ENCODE peak calls at places on chromosomes 7 and 10, in seven cellular contexts. One of them, this sample, is unnamed.

GRCh38 chr7:44240983-44241510 is 40.3 kb downstream of the YKT6 start:
- DNase-seq in NCI-H1048: peak; percentile 30
- DNase-seq in HCEC 1CT: peak; percentile 76
- DNase-seq in activated T-helper 1 cell treated with anti-CD3 and anti-CD28 coated beads, Interleukin-12 subunit alpha, Interleukin-12 subunit beta, Interleukin-2, Interleukin-4 antibody, amounts not matched to agents 30 ng/mL and 10 ng/mL and 1 ng/mL, durations not matched to agents 14 hours and 24 hours and 36 hours: peak; percentile 46
- DNase-seq in stimulated activated naive CD8-positive, alpha-beta T cell treated with anti-CD3 and anti-CD28 coated beads, Interleukin-15, amount 100 ng/mL, for 72 hours: peak; percentile 72
- DNase-seq in spleen: peak; percentile 84
- DNase-seq in AG04450: peak; percentile 56
- DNase-seq in this sample: peak; percentile 25

GRCh38 chr7:29405891-29406290 is 157.7 kb upstream of the PRR15 start:
- DNase-seq in activated T-helper 1 cell treated with anti-CD3 and anti-CD28 coated beads, Interleukin-12 subunit alpha, Interleukin-12 subunit beta, Interleukin-2, Interleukin-4 antibody, amounts not matched to agents 30 ng/mL and 10 ng/mL and 1 ng/mL, durations not matched to agents 14 hours and 24 hours and 36 hours: no peak
- DNase-seq in stimulated activated naive CD8-positive, alpha-beta T cell treated with anti-CD3 and anti-CD28 coated beads, Interleukin-15, amount 100 ng/mL, for 72 hours: no peak
- DNase-seq in AG04450: no peak
- DNase-seq in spleen: no peak
- DNase-seq in NCI-H1048: no peak
- DNase-seq in HCEC 1CT: no peak
- DNase-seq in this sample: no peak

GRCh38 chr10:75857269-75857846 is 425.9 kb downstream of the LRMDA start:
- DNase-seq in NCI-H1048: no peak
- DNase-seq in HCEC 1CT: no peak
- DNase-seq in stimulated activated naive CD8-positive, alpha-beta T cell treated with anti-CD3 and anti-CD28 coated beads, Interleukin-15, amount 100 ng/mL, for 72 hours: no peak
- DNase-seq in spleen: no peak
- DNase-seq in activated T-helper 1 cell treated with anti-CD3 and anti-CD28 coated beads, Interleukin-12 subunit alpha, Interleukin-12 subunit beta, Interleukin-2, Interleukin-4 antibody, amounts not matched to agents 30 ng/mL and 10 ng/mL and 1 ng/mL, durations not matched to agents 14 hours and 24 hours and 36 hours: no peak
- DNase-seq in AG04450: no peak
- DNase-seq in this sample: no peak

GRCh38 chr10:69703766-69704191 is 73.7 kb downstream of the FAM241B start:
- DNase-seq in stimulated activated naive CD8-positive, alpha-beta T cell treated with anti-CD3 and anti-CD28 coated beads, Interleukin-15, amount 100 ng/mL, for 72 hours: no peak
- DNase-seq in spleen: no peak
- DNase-seq in AG04450: peak; percentile 88
- DNase-seq in NCI-H1048: no peak
- DNase-seq in HCEC 1CT: peak; percentile 98
- DNase-seq in activated T-helper 1 cell treated with anti-CD3 and anti-CD28 coated beads, Interleukin-12 subunit alpha, Interleukin-12 subunit beta, Interleukin-2, Interleukin-4 antibody, amounts not matched to agents 30 ng/mL and 10 ng/mL and 1 ng/mL, durations not matched to agents 14 hours and 24 hours and 36 hours: no peak
- DNase-seq in this sample: peak; percentile 59

GRCh38 chr10:98028168-98028770 is 2.2 kb downstream of the CRTAC1 start:
- DNase-seq in spleen: no peak
- DNase-seq in HCEC 1CT: peak; percentile 49
- DNase-seq in AG04450: no peak
- DNase-seq in NCI-H1048: no peak
- DNase-seq in stimulated activated naive CD8-positive, alpha-beta T cell treated with anti-CD3 and anti-CD28 coated beads, Interleukin-15, amount 100 ng/mL, for 72 hours: peak; percentile 66
- DNase-seq in activated T-helper 1 cell treated with anti-CD3 and anti-CD28 coated beads, Interleukin-12 subunit alpha, Interleukin-12 subunit beta, Interleukin-2, Interleukin-4 antibody, amounts not matched to agents 30 ng/mL and 10 ng/mL and 1 ng/mL, durations not matched to agents 14 hours and 24 hours and 36 hours: peak; percentile 27
- DNase-seq in this sample: no peak

GRCh38 chr7:22662490-22663145 is 64.4 kb upstream of the IL6 start:
- DNase-seq in stimulated activated naive CD8-positive, alpha-beta T cell treated with anti-CD3 and anti-CD28 coated beads, Interleukin-15, amount 100 ng/mL, for 72 hours: no peak
- DNase-seq in activated T-helper 1 cell treated with anti-CD3 and anti-CD28 coated beads, Interleukin-12 subunit alpha, Interleukin-12 subunit beta, Interleukin-2, Interleukin-4 antibody, amounts not matched to agents 30 ng/mL and 10 ng/mL and 1 ng/mL, durations not matched to agents 14 hours and 24 hours and 36 hours: no peak
- DNase-seq in HCEC 1CT: no peak
- DNase-seq in AG04450: no peak
- DNase-seq in spleen: no peak
- DNase-seq in NCI-H1048: no peak
- DNase-seq in this sample: no peak

GRCh38 chr10:89458289-89458688 is 43.9 kb downstream of the IFIT5 start:
- DNase-seq in spleen: no peak
- DNase-seq in NCI-H1048: no peak
- DNase-seq in HCEC 1CT: peak; percentile 83
- DNase-seq in AG04450: no peak
- DNase-seq in activated T-helper 1 cell treated with anti-CD3 and anti-CD28 coated beads, Interleukin-12 subunit alpha, Interleukin-12 subunit beta, Interleukin-2, Interleukin-4 antibody, amounts not matched to agents 30 ng/mL and 10 ng/mL and 1 ng/mL, durations not matched to agents 14 hours and 24 hours and 36 hours: no peak
- DNase-seq in stimulated activated naive CD8-positive, alpha-beta T cell treated with anti-CD3 and anti-CD28 coated beads, Interleukin-15, amount 100 ng/mL, for 72 hours: no peak
- DNase-seq in this sample: no peak

GRCh38 chr7:8435597-8436243 is 2.3 kb downstream of the NXPH1 start:
- DNase-seq in activated T-helper 1 cell treated with anti-CD3 and anti-CD28 coated beads, Interleukin-12 subunit alpha, Interleukin-12 subunit beta, Interleukin-2, Interleukin-4 antibody, amounts not matched to agents 30 ng/mL and 10 ng/mL and 1 ng/mL, durations not matched to agents 14 hours and 24 hours and 36 hours: no peak
- DNase-seq in stimulated activated naive CD8-positive, alpha-beta T cell treated with anti-CD3 and anti-CD28 coated beads, Interleukin-15, amount 100 ng/mL, for 72 hours: no peak
- DNase-seq in spleen: no peak
- DNase-seq in NCI-H1048: no peak
- DNase-seq in HCEC 1CT: no peak
- DNase-seq in AG04450: no peak
- DNase-seq in this sample: no peak

GRCh38 chr7:30902466-30902865 is 9.2 kb upstream of the AQP1 start:
- DNase-seq in activated T-helper 1 cell treated with anti-CD3 and anti-CD28 coated beads, Interleukin-12 subunit alpha, Interleukin-12 subunit beta, Interleukin-2, Interleukin-4 antibody, amounts not matched to agents 30 ng/mL and 10 ng/mL and 1 ng/mL, durations not matched to agents 14 hours and 24 hours and 36 hours: no peak
- DNase-seq in HCEC 1CT: no peak
- DNase-seq in spleen: no peak
- DNase-seq in stimulated activated naive CD8-positive, alpha-beta T cell treated with anti-CD3 and anti-CD28 coated beads, Interleukin-15, amount 100 ng/mL, for 72 hours: no peak
- DNase-seq in NCI-H1048: no peak
- DNase-seq in AG04450: no peak
- DNase-seq in this sample: no peak

GRCh38 chr10:124568339-124568738 is 106.7 kb downstream of the LHPP start:
- DNase-seq in HCEC 1CT: no peak
- DNase-seq in spleen: peak; percentile 61
- DNase-seq in NCI-H1048: no peak
- DNase-seq in activated T-helper 1 cell treated with anti-CD3 and anti-CD28 coated beads, Interleukin-12 subunit alpha, Interleukin-12 subunit beta, Interleukin-2, Interleukin-4 antibody, amounts not matched to agents 30 ng/mL and 10 ng/mL and 1 ng/mL, durations not matched to agents 14 hours and 24 hours and 36 hours: no peak
- DNase-seq in stimulated activated naive CD8-positive, alpha-beta T cell treated with anti-CD3 and anti-CD28 coated beads, Interleukin-15, amount 100 ng/mL, for 72 hours: no peak
- DNase-seq in AG04450: no peak
- DNase-seq in this sample: no peak

GRCh38 chr7:158367634-158367982 is 220.0 kb downstream of the PTPRN2 start:
- DNase-seq in AG04450: no peak
- DNase-seq in spleen: no peak
- DNase-seq in stimulated activated naive CD8-positive, alpha-beta T cell treated with anti-CD3 and anti-CD28 coated beads, Interleukin-15, amount 100 ng/mL, for 72 hours: no peak
- DNase-seq in NCI-H1048: no peak
- DNase-seq in HCEC 1CT: no peak
- DNase-seq in activated T-helper 1 cell treated with anti-CD3 and anti-CD28 coated beads, Interleukin-12 subunit alpha, Interleukin-12 subunit beta, Interleukin-2, Interleukin-4 antibody, amounts not matched to agents 30 ng/mL and 10 ng/mL and 1 ng/mL, durations not matched to agents 14 hours and 24 hours and 36 hours: no peak
- DNase-seq in this sample: no peak

GRCh38 chr10:131043039-131043691 is 268.4 kb downstream of the TCERG1L start:
- DNase-seq in NCI-H1048: no peak
- DNase-seq in activated T-helper 1 cell treated with anti-CD3 and anti-CD28 coated beads, Interleukin-12 subunit alpha, Interleukin-12 subunit beta, Interleukin-2, Interleukin-4 antibody, amounts not matched to agents 30 ng/mL and 10 ng/mL and 1 ng/mL, durations not matched to agents 14 hours and 24 hours and 36 hours: no peak
- DNase-seq in HCEC 1CT: no peak
- DNase-seq in spleen: peak; percentile 43
- DNase-seq in stimulated activated naive CD8-positive, alpha-beta T cell treated with anti-CD3 and anti-CD28 coated beads, Interleukin-15, amount 100 ng/mL, for 72 hours: no peak
- DNase-seq in AG04450: no peak
- DNase-seq in this sample: no peak

GRCh38 chr7:136741941-136742340 is 126.5 kb upstream of the CHRM2 start:
- DNase-seq in NCI-H1048: no peak
- DNase-seq in stimulated activated naive CD8-positive, alpha-beta T cell treated with anti-CD3 and anti-CD28 coated beads, Interleukin-15, amount 100 ng/mL, for 72 hours: no peak
- DNase-seq in activated T-helper 1 cell treated with anti-CD3 and anti-CD28 coated beads, Interleukin-12 subunit alpha, Interleukin-12 subunit beta, Interleukin-2, Interleukin-4 antibody, amounts not matched to agents 30 ng/mL and 10 ng/mL and 1 ng/mL, durations not matched to agents 14 hours and 24 hours and 36 hours: no peak
- DNase-seq in AG04450: no peak
- DNase-seq in spleen: no peak
- DNase-seq in HCEC 1CT: no peak
- DNase-seq in this sample: peak; percentile 6

GRCh38 chr10:29479081-29479917 is 155.5 kb downstream of the SVIL start:
- DNase-seq in activated T-helper 1 cell treated with anti-CD3 and anti-CD28 coated beads, Interleukin-12 subunit alpha, Interleukin-12 subunit beta, Interleukin-2, Interleukin-4 antibody, amounts not matched to agents 30 ng/mL and 10 ng/mL and 1 ng/mL, durations not matched to agents 14 hours and 24 hours and 36 hours: no peak
- DNase-seq in AG04450: no peak
- DNase-seq in HCEC 1CT: no peak
- DNase-seq in spleen: no peak
- DNase-seq in stimulated activated naive CD8-positive, alpha-beta T cell treated with anti-CD3 and anti-CD28 coated beads, Interleukin-15, amount 100 ng/mL, for 72 hours: no peak
- DNase-seq in NCI-H1048: no peak
- DNase-seq in this sample: no peak

GRCh38 chr10:42783181-42783549 is 570 bp downstream of the BMS1 start:
- DNase-seq in NCI-H1048: no peak
- DNase-seq in stimulated activated naive CD8-positive, alpha-beta T cell treated with anti-CD3 and anti-CD28 coated beads, Interleukin-15, amount 100 ng/mL, for 72 hours: no peak
- DNase-seq in HCEC 1CT: peak; percentile 58
- DNase-seq in spleen: no peak
- DNase-seq in activated T-helper 1 cell treated with anti-CD3 and anti-CD28 coated beads, Interleukin-12 subunit alpha, Interleukin-12 subunit beta, Interleukin-2, Interleukin-4 antibody, amounts not matched to agents 30 ng/mL and 10 ng/mL and 1 ng/mL, durations not matched to agents 14 hours and 24 hours and 36 hours: no peak
- DNase-seq in AG04450: peak; percentile 7
- DNase-seq in this sample: peak; percentile 24

GRCh38 chr10:94219829-94220228 is 142.9 kb downstream of the NOC3L start:
- DNase-seq in HCEC 1CT: no peak
- DNase-seq in spleen: no peak
- DNase-seq in AG04450: no peak
- DNase-seq in NCI-H1048: no peak
- DNase-seq in activated T-helper 1 cell treated with anti-CD3 and anti-CD28 coated beads, Interleukin-12 subunit alpha, Interleukin-12 subunit beta, Interleukin-2, Interleukin-4 antibody, amounts not matched to agents 30 ng/mL and 10 ng/mL and 1 ng/mL, durations not matched to agents 14 hours and 24 hours and 36 hours: no peak
- DNase-seq in stimulated activated naive CD8-positive, alpha-beta T cell treated with anti-CD3 and anti-CD28 coated beads, Interleukin-15, amount 100 ng/mL, for 72 hours: no peak
- DNase-seq in this sample: no peak

GRCh38 chr10:103481974-103482531 is 3.0 kb upstream of the CALHM3 start:
- DNase-seq in activated T-helper 1 cell treated with anti-CD3 and anti-CD28 coated beads, Interleukin-12 subunit alpha, Interleukin-12 subunit beta, Interleukin-2, Interleukin-4 antibody, amounts not matched to agents 30 ng/mL and 10 ng/mL and 1 ng/mL, durations not matched to agents 14 hours and 24 hours and 36 hours: peak; percentile 41
- DNase-seq in AG04450: peak; percentile 42
- DNase-seq in spleen: no peak
- DNase-seq in HCEC 1CT: peak; percentile 64
- DNase-seq in stimulated activated naive CD8-positive, alpha-beta T cell treated with anti-CD3 and anti-CD28 coated beads, Interleukin-15, amount 100 ng/mL, for 72 hours: peak; percentile 37
- DNase-seq in NCI-H1048: no peak
- DNase-seq in this sample: peak; percentile 19

GRCh38 chr7:98619450-98620321 is 2.6 kb downstream of the NPTX2 start:
- DNase-seq in spleen: no peak
- DNase-seq in activated T-helper 1 cell treated with anti-CD3 and anti-CD28 coated beads, Interleukin-12 subunit alpha, Interleukin-12 subunit beta, Interleukin-2, Interleukin-4 antibody, amounts not matched to agents 30 ng/mL and 10 ng/mL and 1 ng/mL, durations not matched to agents 14 hours and 24 hours and 36 hours: no peak
- DNase-seq in HCEC 1CT: peak; percentile 2
- DNase-seq in stimulated activated naive CD8-positive, alpha-beta T cell treated with anti-CD3 and anti-CD28 coated beads, Interleukin-15, amount 100 ng/mL, for 72 hours: no peak
- DNase-seq in NCI-H1048: no peak
- DNase-seq in AG04450: no peak
- DNase-seq in this sample: peak; percentile 7

This sample was measured in GM04503.